ENCODE peak calls at places on chromosomes 7 and 10, in six cellular contexts. X is A549, M is GM20000, W is GM23338, B is GM10248, P is fibroblast of pulmonary artery. T is an unnamed sample.

GRCh38 chr10:71429929-71430328 is 33.2 kb downstream of the CDH23 start:
- DNase-seq in X (peak; percentile 35), M (no peak), W (peak; percentile 72), B (no peak), P (no peak), T (no peak)

GRCh38 chr7:131628634-131629033 is 72.2 kb upstream of the PODXL start:
- DNase-seq in X (no peak), M (no peak), W (no peak), B (no peak), P (no peak), T (no peak)

GRCh38 chr10:97490592-97490991 is 7.6 kb downstream of the MMS19 start:
- DNase-seq in X (no peak), M (no peak), W (no peak), B (no peak), P (no peak), T (no peak)

GRCh38 chr10:98361131-98361633 is 53.8 kb downstream of the PYROXD2 start:
- DNase-seq in X (no peak), M (no peak), W (no peak), B (no peak), P (peak; percentile 99), T (peak; percentile 75)

GRCh38 chr7:148669907-148670306 is 28.8 kb upstream of the CUL1 start:
- DNase-seq in X (no peak), M (no peak), W (no peak), B (no peak), P (peak; percentile 24), T (no peak)

GRCh38 chr7:95004618-95005282 is 97.4 kb downstream of the PPP1R9A start:
- DNase-seq in X (no peak), M (no peak), W (no peak), B (no peak), P (no peak), T (no peak)

GRCh38 chr10:102612964-102613275 is 31.4 kb upstream of the TRIM8 start:
- DNase-seq in X (no peak), M (no peak), W (no peak), B (no peak), P (no peak), T (no peak)

GRCh38 chr10:48800283-48800675 is 115.6 kb downstream of the WDFY4 start:
- DNase-seq in X (no peak), M (peak; percentile 32), W (no peak), B (no peak), P (no peak), T (peak; percentile 57)

GRCh38 chr7:142391191-142391992 is 133.5 kb upstream of the PRSS58 start:
- DNase-seq in X (no peak), M (no peak), W (peak; percentile 84), B (peak; percentile 24), P (no peak), T (no peak)

GRCh38 chr10:79160191-79160590 is 91.4 kb downstream of the ZMIZ1 start:
- DNase-seq in X (no peak), M (no peak), W (no peak), B (no peak), P (no peak), T (no peak)

GRCh38 chr10:117552759-117553158 is 10.2 kb downstream of the EMX2 start:
- DNase-seq in X (no peak), M (no peak), W (no peak), B (no peak), P (no peak), T (no peak)

GRCh38 chr7:156127166-156128134 is 315.2 kb upstream of the SHH start:
- DNase-seq in X (no peak), M (no peak), W (peak; percentile 5), B (no peak), P (no peak), T (no peak)

GRCh38 chr10:98097611-98098010 is 36.8 kb upstream of the R3HCC1L start:
- DNase-seq in X (no peak), M (no peak), W (no peak), B (no peak), P (no peak), T (no peak)

GRCh38 chr7:96708872-96709271 is 774 bp downstream of the SEM1 start:
- DNase-seq in X (no peak), M (no peak), W (no peak), B (no peak), P (no peak), T (no peak)

GRCh38 chr7:78178319-78178718 is 379.7 kb downstream of the PHTF2 start:
- DNase-seq in X (no peak), M (no peak), W (no peak), B (no peak), P (peak; percentile 14), T (no peak)

DNA sequence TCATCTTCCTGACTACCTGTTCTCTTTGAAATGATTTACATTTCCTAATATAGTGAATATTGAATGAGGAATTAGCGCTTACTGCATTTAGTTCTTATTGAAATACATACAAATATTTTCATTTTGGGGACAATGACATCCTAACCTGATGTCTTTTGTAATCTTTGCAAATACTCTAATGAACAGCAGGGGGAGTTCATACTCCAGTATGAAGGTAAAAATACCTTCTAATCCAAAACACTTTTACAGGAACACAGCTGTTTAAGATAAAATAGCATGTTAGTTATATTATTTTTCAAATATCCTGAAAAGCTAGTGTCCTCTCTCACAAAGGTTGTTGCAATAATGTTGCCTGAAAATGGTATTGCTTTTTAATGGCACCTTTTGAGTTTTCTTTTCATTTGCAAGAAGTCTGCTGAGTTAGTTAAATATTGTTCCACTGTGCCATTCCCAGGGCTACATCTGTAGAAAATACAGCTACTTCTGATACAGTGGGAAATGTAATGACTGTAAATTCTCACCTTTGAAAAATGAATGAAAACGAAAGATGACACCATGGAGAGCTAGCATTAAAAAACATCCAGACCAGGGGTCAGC is 400.0 kb downstream of the PHF14 start:
- DNase-seq in X (peak; percentile 2), M (no peak), W (peak; percentile 62), B (no peak), P (peak; percentile 39), T (no peak)
- TF ChIP-seq CTCF in X (peak; percentile 71), M (no peak), W (peak; percentile 80), B (peak; percentile 36), P (peak; percentile 65), T (peak; percentile 41)

DNA sequence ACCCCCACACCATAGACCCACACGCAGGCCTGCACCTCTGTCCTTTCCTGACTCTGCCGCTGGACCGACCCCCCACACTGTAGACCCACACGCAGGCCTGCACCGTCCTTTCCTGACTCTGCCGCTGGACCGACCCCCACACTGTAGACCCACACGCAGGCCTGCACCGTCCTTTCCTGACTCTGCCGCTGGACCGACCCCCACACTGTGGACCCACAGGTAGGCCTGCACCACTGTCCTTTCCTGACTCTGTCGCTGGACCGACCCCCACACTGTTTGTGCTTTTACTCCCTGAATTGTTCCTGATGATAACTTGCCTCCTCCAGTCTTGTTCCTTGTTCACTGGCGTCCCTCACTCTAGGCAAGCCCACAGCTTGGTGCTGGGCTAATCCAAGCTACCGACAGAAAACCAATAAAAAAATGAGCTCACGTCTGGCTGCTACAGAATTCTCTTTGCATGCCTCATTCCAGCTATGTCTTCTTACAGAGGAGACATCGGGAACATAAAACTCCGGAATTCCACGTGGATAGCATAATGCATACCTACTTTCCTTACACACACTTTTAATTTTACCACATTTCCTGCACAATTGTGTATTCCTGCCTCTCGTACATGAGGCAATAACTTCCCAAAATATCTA is 494.3 kb downstream of the PTPRN2 start:
- DNase-seq in X (no peak), M (no peak), W (no peak), B (no peak), P (no peak), T (no peak)
- TF ChIP-seq CTCF in X (no peak), M (no peak), W (no peak), B (no peak), P (no peak), T (no peak)

GRCh38 chr10:35236739-35237138 is 99.6 kb upstream of the CCNY start:
- DNase-seq in X (peak; percentile 29), M (no peak), W (peak; percentile 22), B (no peak), P (peak; percentile 43), T (no peak)
- TF ChIP-seq CTCF in X (peak; percentile 62), M (no peak), W (peak; percentile 29), B (peak; percentile 12), P (peak; percentile 51), T (no peak)

DNA sequence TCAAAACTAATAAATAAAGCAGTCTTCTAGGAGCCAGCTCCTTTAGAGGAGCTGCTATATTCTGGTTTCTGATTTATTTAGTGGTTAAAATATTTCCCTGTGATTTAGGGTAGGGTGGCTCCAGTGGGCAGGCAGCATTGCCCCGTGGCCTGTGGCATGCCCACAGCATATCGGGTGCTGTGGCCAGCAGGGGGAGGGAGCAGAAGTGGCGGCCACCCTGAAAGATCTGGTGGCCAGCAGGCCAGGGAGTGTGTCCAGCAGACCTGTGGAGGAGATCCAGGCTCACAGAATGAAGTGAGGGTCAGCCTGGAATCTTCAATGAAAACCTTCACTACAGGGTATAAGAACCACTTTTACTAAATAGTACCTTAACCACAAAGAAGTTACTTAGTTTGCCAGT is 189.2 kb downstream of the TAX1BP1 start:
- DNase-seq in X (no peak), M (no peak), W (no peak), B (no peak), P (no peak), T (no peak)
- TF ChIP-seq CTCF in X (peak; percentile 6), M (no peak), W (no peak), B (no peak), P (no peak), T (peak; percentile 2)

DNA sequence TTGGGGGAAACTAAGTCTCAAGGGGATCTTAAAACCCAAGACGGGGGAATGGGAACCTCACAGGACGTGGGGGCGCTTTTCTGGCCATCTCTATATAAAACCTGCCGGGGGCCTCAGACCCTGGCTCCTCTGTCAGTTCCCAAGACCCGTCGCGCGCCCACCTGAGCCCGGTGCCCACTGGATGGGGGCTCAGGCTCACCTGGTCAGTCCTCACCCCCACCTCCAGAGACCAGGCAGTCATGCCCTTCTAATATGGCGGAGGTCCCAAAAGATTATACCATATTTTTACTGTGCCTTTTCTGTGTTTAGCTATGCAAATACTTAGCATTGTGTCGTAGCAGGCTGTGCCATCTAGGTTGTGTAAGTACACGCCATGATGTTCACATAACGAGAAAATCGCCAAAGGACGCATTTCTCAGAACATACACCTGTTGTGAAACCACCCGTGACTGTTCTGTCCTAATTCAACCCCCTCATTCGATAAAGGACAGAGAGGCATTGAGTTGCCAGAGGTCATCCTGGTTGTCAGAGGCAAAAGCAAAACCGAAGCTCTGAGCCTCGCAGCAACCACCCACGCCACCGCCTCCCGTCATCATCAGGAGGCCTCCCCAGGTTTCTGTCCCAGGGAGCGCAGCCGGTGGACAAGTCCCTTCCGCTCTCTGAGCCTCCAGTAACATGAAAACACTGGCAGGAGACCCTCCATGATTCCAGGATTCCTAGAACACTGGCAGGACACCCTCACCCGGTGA is 28.9 kb downstream of the OAT start:
- DNase-seq in X (no peak), M (no peak), W (no peak), B (no peak), P (no peak), T (no peak)
- TF ChIP-seq CTCF in X (peak; percentile 35), M (no peak), W (peak; percentile 5), B (no peak), P (no peak), T (no peak)